ENCODE peak calls at places on chromosome 18, in four cellular contexts. One of them, this sample, is unnamed.

GRCh38 chr18:68221116-68221724 is 493.7 kb downstream of the TMX3 start:
- DNase-seq in activated naive CD8-positive, alpha-beta T cell treated with anti-CD3 and anti-CD28 coated beads for 36 hours: no peak
- DNase-seq in T1000: no peak
- DNase-seq in AG04450: no peak
- DNase-seq in this sample: no peak

GRCh38 chr18:24271381-24272331 is 126.0 kb downstream of the OSBPL1A start:
- DNase-seq in AG04450: no peak
- DNase-seq in activated naive CD8-positive, alpha-beta T cell treated with anti-CD3 and anti-CD28 coated beads for 36 hours: peak
- DNase-seq in T1000: peak
- DNase-seq in this sample: peak

GRCh38 chr18:13562494-13563029 is 163.8 kb downstream of the FAM210A start:
- DNase-seq in AG04450: no peak
- DNase-seq in T1000: no peak
- DNase-seq in activated naive CD8-positive, alpha-beta T cell treated with anti-CD3 and anti-CD28 coated beads for 36 hours: peak
- DNase-seq in this sample: no peak

GRCh38 chr18:59343916-59344315 is 15.1 kb downstream of the LMAN1 start:
- DNase-seq in AG04450: no peak
- DNase-seq in activated naive CD8-positive, alpha-beta T cell treated with anti-CD3 and anti-CD28 coated beads for 36 hours: no peak
- DNase-seq in T1000: no peak
- DNase-seq in this sample: no peak

GRCh38 chr18:67359868-67360838 is 156.4 kb downstream of the DSEL start:
- DNase-seq in AG04450: peak
- DNase-seq in activated naive CD8-positive, alpha-beta T cell treated with anti-CD3 and anti-CD28 coated beads for 36 hours: peak
- DNase-seq in T1000: peak
- DNase-seq in this sample: peak

GRCh38 chr18:76428396-76429261 is 66.4 kb downstream of the ZNF516 start:
- DNase-seq in activated naive CD8-positive, alpha-beta T cell treated with anti-CD3 and anti-CD28 coated beads for 36 hours: no peak
- DNase-seq in T1000: no peak
- DNase-seq in AG04450: no peak
- DNase-seq in this sample: no peak

GRCh38 chr18:76791106-76791505 is 31.3 kb upstream of the ZNF236 start:
- DNase-seq in AG04450: no peak
- DNase-seq in activated naive CD8-positive, alpha-beta T cell treated with anti-CD3 and anti-CD28 coated beads for 36 hours: no peak
- DNase-seq in T1000: no peak
- DNase-seq in this sample: no peak

GRCh38 chr18:41449612-41450011 is 505.4 kb upstream of the PIK3C3 start:
- DNase-seq in T1000: no peak
- DNase-seq in AG04450: no peak
- DNase-seq in activated naive CD8-positive, alpha-beta T cell treated with anti-CD3 and anti-CD28 coated beads for 36 hours: no peak
- DNase-seq in this sample: no peak

GRCh38 chr18:22106536-22107292 is 62.7 kb upstream of the GATA6 start:
- DNase-seq in activated naive CD8-positive, alpha-beta T cell treated with anti-CD3 and anti-CD28 coated beads for 36 hours: no peak
- DNase-seq in AG04450: no peak
- DNase-seq in T1000: no peak
- DNase-seq in this sample: no peak

GRCh38 chr18:9535430-9535972 is 60.2 kb downstream of the RALBP1 start:
- DNase-seq in AG04450: peak
- DNase-seq in activated naive CD8-positive, alpha-beta T cell treated with anti-CD3 and anti-CD28 coated beads for 36 hours: no peak
- DNase-seq in T1000: no peak
- DNase-seq in this sample: peak

GRCh38 chr18:61597321-61597720 is 264.1 kb downstream of the CDH20 start:
- DNase-seq in T1000: no peak
- DNase-seq in AG04450: no peak
- DNase-seq in activated naive CD8-positive, alpha-beta T cell treated with anti-CD3 and anti-CD28 coated beads for 36 hours: no peak
- DNase-seq in this sample: no peak

GRCh38 chr18:58135806-58136331 is 91.8 kb downstream of the NEDD4L start:
- DNase-seq in activated naive CD8-positive, alpha-beta T cell treated with anti-CD3 and anti-CD28 coated beads for 36 hours: peak
- DNase-seq in AG04450: peak
- DNase-seq in T1000: no peak
- DNase-seq in this sample: peak

GRCh38 chr18:55136258-55136657 is 177.0 kb upstream of the CCDC68 start:
- DNase-seq in activated naive CD8-positive, alpha-beta T cell treated with anti-CD3 and anti-CD28 coated beads for 36 hours: no peak
- DNase-seq in AG04450: no peak
- DNase-seq in T1000: no peak
- DNase-seq in this sample: no peak

GRCh38 chr18:36942264-36942663 is 113.3 kb downstream of the KIAA1328 start:
- DNase-seq in T1000: no peak
- DNase-seq in AG04450: peak
- DNase-seq in activated naive CD8-positive, alpha-beta T cell treated with anti-CD3 and anti-CD28 coated beads for 36 hours: no peak
- DNase-seq in this sample: no peak

GRCh38 chr18:9022397-9023170 is 79.9 kb upstream of the NDUFV2 start:
- DNase-seq in activated naive CD8-positive, alpha-beta T cell treated with anti-CD3 and anti-CD28 coated beads for 36 hours: no peak
- DNase-seq in T1000: no peak
- DNase-seq in AG04450: no peak
- DNase-seq in this sample: no peak

GRCh38 chr18:7079231-7079630 is 38.4 kb downstream of the LAMA1 start:
- DNase-seq in activated naive CD8-positive, alpha-beta T cell treated with anti-CD3 and anti-CD28 coated beads for 36 hours: no peak
- DNase-seq in T1000: no peak
- DNase-seq in AG04450: no peak
- DNase-seq in this sample: no peak

GRCh38 chr18:79062806-79063205 is 6.4 kb upstream of the ATP9B start:
- DNase-seq in activated naive CD8-positive, alpha-beta T cell treated with anti-CD3 and anti-CD28 coated beads for 36 hours: no peak
- DNase-seq in AG04450: no peak
- DNase-seq in T1000: no peak
- DNase-seq in this sample: no peak

This sample was measured in stromal cell of bone marrow.